ENCODE peak calls at places on chromosomes 11 and 22, in five cellular contexts. V is AG10803; F is activated CD8-positive, alpha-beta T cell treated with anti-CD3 and anti-CD28 coated beads for 36 hours; I is AG09319; J is putamen. A is an unnamed sample.

GRCh38 chr22:19892925-19893324 is 38.3 kb upstream of the GNB1L start:
- DNase-seq in V (no peak), F (no peak), I (no peak), J (no peak), A (no peak)

GRCh38 chr22:23783496-23784167 is 3.1 kb upstream of the SMARCB1 start:
- DNase-seq in V (no peak), F (no peak), I (no peak), J (no peak), A (no peak)

GRCh38 chr22:19818264-19819208 is 36.1 kb downstream of the GNB1L start:
- DNase-seq in V (no peak), F (no peak), I (no peak), J (no peak), A (no peak)

GRCh38 chr11:10594407-10594806 is 25.9 kb upstream of the LYVE1 start:
- DNase-seq in V (no peak), F (no peak), I (no peak), J (no peak), A (no peak)

GRCh38 chr11:65210361-65210731 is 28.6 kb downstream of the CAPN1 start:
- DNase-seq in V (no peak), F (no peak), I (no peak), J (no peak), A (no peak)

GRCh38 chr22:37659066-37659896 is 758 bp downstream of the PDXP start:
- DNase-seq in V (no peak), F (peak; percentile 37), I (no peak), J (no peak), A (no peak)

GRCh38 chr11:83819936-83820549 is 533.9 kb upstream of the CCDC90B start:
- DNase-seq in V (peak; percentile 82), F (no peak), I (peak; percentile 58), J (peak; percentile 58), A (peak; percentile 90)

GRCh38 chr11:95522871-95523270 is 266.7 kb downstream of the FAM76B start:
- DNase-seq in V (no peak), F (no peak), I (no peak), J (no peak), A (no peak)

GRCh38 chr22:36435516-36436415 is 45.7 kb downstream of the TXN2 start:
- DNase-seq in V (no peak), F (peak; percentile 80), I (no peak), J (no peak), A (no peak)

GRCh38 chr11:134119094-134119493 is 50.2 kb downstream of the JAM3 start:
- DNase-seq in V (peak; percentile 49), F (no peak), I (no peak), J (no peak), A (no peak)

GRCh38 chr11:21893468-21893867 is 299.4 kb upstream of the ANO5 start:
- DNase-seq in V (no peak), F (no peak), I (no peak), J (no peak), A (no peak)

GRCh38 chr11:57432017-57432590 is 5.2 kb upstream of the SLC43A3 start:
- DNase-seq in V (no peak), F (no peak), I (no peak), J (peak; percentile 16), A (peak; percentile 69)

GRCh38 chr11:62545437-62546243 is 966 bp downstream of the AHNAK start:
- DNase-seq in V (peak; percentile 88), F (peak; percentile 60), I (peak; percentile 86), J (no peak), A (no peak)

GRCh38 chr11:24748261-24748660 is 251.4 kb downstream of the LUZP2 start:
- DNase-seq in V (no peak), F (no peak), I (no peak), J (no peak), A (no peak)

GRCh38 chr11:133833101-133833898 is 12.0 kb downstream of the SPATA19 start:
- DNase-seq in V (no peak), F (no peak), I (no peak), J (no peak), A (no peak)

GRCh38 chr11:17352925-17353227 is 1.3 kb downstream of the NCR3LG1 start:
- DNase-seq in V (peak; percentile 31), F (peak; percentile 65), I (no peak), J (peak; percentile 34), A (no peak)